ENCODE peak calls at places on chromosome 15, in five cellular contexts. S is GM04504; U is ecto neural progenitor cell; V is H54; M is activated T-cell treated with anti-CD3 and anti-CD28 coated beads, Interleukin-2, amount 50 U/mL, for 24 hours. K is an unnamed sample.
A peak's percentile ranks its signal among the peaks of the same experiment; 100 is the strongest.

GRCh38 chr15:99305761-99306505 is 54.7 kb downstream of the LRRC28 start:
- DNase-seq in S (no peak), U (no peak), V (no peak), M (no peak), K (peak; percentile 78)

GRCh38 chr15:58221591-58222241 is 83.5 kb downstream of the AQP9 start:
- DNase-seq in S (no peak), U (no peak), V (no peak), M (no peak), K (no peak)

GRCh38 chr15:63250312-63250965 is 27.0 kb upstream of the APH1B start:
- DNase-seq in S (peak; percentile 97), U (no peak), V (peak; percentile 40), M (no peak), K (peak; percentile 85)

GRCh38 chr15:60370804-60371700 is 26.7 kb downstream of the ANXA2 start:
- DNase-seq in S (peak; percentile 98), U (no peak), V (peak; percentile 71), M (no peak), K (peak; percentile 94)

GRCh38 chr15:76576526-76577279 is 240.1 kb downstream of the ISL2 start:
- DNase-seq in S (peak; percentile 13), U (no peak), V (no peak), M (no peak), K (peak; percentile 29)

GRCh38 chr15:62104846-62105245 is 38.1 kb downstream of the C2CD4A start:
- DNase-seq in S (no peak), U (no peak), V (no peak), M (no peak), K (no peak)

GRCh38 chr15:40192942-40193341 is 32.1 kb downstream of the BUB1B start:
- DNase-seq in S (peak; percentile 58), U (no peak), V (no peak), M (no peak), K (no peak)

GRCh38 chr15:58269455-58270414 is 131.6 kb downstream of the AQP9 start:
- DNase-seq in S (peak; percentile 27), U (peak; percentile 60), V (peak; percentile 13), M (peak; percentile 42), K (peak; percentile 30)

GRCh38 chr15:95857124-95857757 is 473.3 kb upstream of the NR2F2 start:
- DNase-seq in S (no peak), U (no peak), V (peak; percentile 4), M (no peak), K (peak; percentile 58)

GRCh38 chr15:64738231-64739095 is 36.9 kb downstream of the RBPMS2 start:
- DNase-seq in S (no peak), U (no peak), V (no peak), M (no peak), K (no peak)

GRCh38 chr15:85762039-85762755 is 32.5 kb downstream of the KLHL25 start:
- DNase-seq in S (no peak), U (no peak), V (no peak), M (no peak), K (no peak)

GRCh38 chr15:73683624-73684536 is at the start of gene CD276:
- DNase-seq in S (peak; percentile 66), U (peak; percentile 89), V (peak; percentile 61), M (no peak), K (no peak)

GRCh38 chr15:74038707-74039655 is 43.4 kb downstream of the GOLGA6A start:
- DNase-seq in S (no peak), U (no peak), V (no peak), M (no peak), K (no peak)

GRCh38 chr15:64782751-64783150 is 7.4 kb upstream of the RBPMS2 start:
- DNase-seq in S (no peak), U (no peak), V (no peak), M (no peak), K (no peak)

GRCh38 chr15:65344214-65344908 is 33.4 kb downstream of the IGDCC3 start:
- DNase-seq in S (no peak), U (no peak), V (no peak), M (no peak), K (no peak)

GRCh38 chr15:79815468-79815867 is 81.3 kb downstream of the MTHFS start:
- DNase-seq in S (no peak), U (no peak), V (no peak), M (no peak), K (no peak)

GRCh38 chr15:58498821-58499580 is 67.2 kb downstream of the LIPC start:
- DNase-seq in S (peak; percentile 79), U (no peak), V (no peak), M (no peak), K (peak; percentile 91)

GRCh38 chr15:55060831-55061230 is 135.9 kb downstream of the RSL24D1 start:
- DNase-seq in S (no peak), U (no peak), V (no peak), M (no peak), K (no peak)

GRCh38 chr15:33656090-33656670 is 312.1 kb upstream of the CHRM5 start:
- DNase-seq in S (no peak), U (no peak), V (no peak), M (no peak), K (no peak)

GRCh38 chr15:57505949-57506391 is 85.7 kb upstream of the MYZAP start:
- DNase-seq in S (peak; percentile 23), U (no peak), V (no peak), M (no peak), K (no peak)

GRCh38 chr15:77507911-77508310 is 87.2 kb downstream of the HMG20A start:
- DNase-seq in S (no peak), U (no peak), V (peak; percentile 60), M (no peak), K (no peak)

GRCh38 chr15:94259121-94259776 is 27.9 kb downstream of the MCTP2 start:
- DNase-seq in S (no peak), U (no peak), V (no peak), M (no peak), K (no peak)

GRCh38 chr15:66928101-66928500 is 137.3 kb upstream of the SMAD3 start:
- DNase-seq in S (no peak), U (no peak), V (no peak), M (no peak), K (no peak)

GRCh38 chr15:34853001-34853758 is 57.8 kb upstream of the ACTC1 start:
- DNase-seq in S (no peak), U (no peak), V (no peak), M (no peak), K (no peak)

K was measured in AG04450.